ENCODE peak calls at places on chromosome 17, in four cellular contexts. X is body of pancreas; M is dorsolateral prefrontal cortex; U is CD4-positive, CD25-positive, alpha-beta regulatory T cell. A is an unnamed sample.

GRCh38 chr17:60695960-60696359 is 18.3 kb downstream of the BCAS3 start:
- DNase-seq in X (no peak), M (no peak), U (no peak), A (no peak)

GRCh38 chr17:76264755-76265623 is at the start of gene UBALD2:
- DNase-seq in X (peak), M (peak), U (peak), A (peak)

GRCh38 chr17:76925333-76925935 is 57.2 kb downstream of the MGAT5B start:
- DNase-seq in X (no peak), M (no peak), U (no peak), A (no peak)

GRCh38 chr17:66190738-66191606 is 961 bp downstream of the CEP112 start:
- DNase-seq in X (no peak), M (no peak), U (no peak), A (peak)

GRCh38 chr17:50967795-50968194 is 101.6 kb upstream of the TOB1 start:
- DNase-seq in X (no peak), M (no peak), U (no peak), A (no peak)

GRCh38 chr17:8320990-8321389 is 10.9 kb downstream of the ARHGEF15 start:
- DNase-seq in X (no peak), M (no peak), U (no peak), A (no peak)

GRCh38 chr17:27896656-27897055 is 3.5 kb upstream of the LYRM9 start:
- DNase-seq in X (no peak), M (no peak), U (no peak), A (no peak)

GRCh38 chr17:63774982-63775290 is 966 bp downstream of the DDX42 start:
- DNase-seq in X (no peak), M (no peak), U (peak), A (peak)

GRCh38 chr17:44919411-44919810 is 4.1 kb upstream of the GFAP start:
- DNase-seq in X (no peak), M (no peak), U (no peak), A (no peak)

GRCh38 chr17:35865412-35866355 is 3.0 kb downstream of the HEATR9 start:
- DNase-seq in X (no peak), M (no peak), U (no peak), A (no peak)

GRCh38 chr17:39016193-39017153 is 49.3 kb upstream of the FBXO47 start:
- DNase-seq in X (no peak), M (no peak), U (peak), A (peak)

GRCh38 chr17:12522743-12523181 is 142.9 kb upstream of the MYOCD start:
- DNase-seq in X (no peak), M (no peak), U (no peak), A (no peak)

GRCh38 chr17:35160354-35161201 is 13.0 kb downstream of the UNC45B start:
- DNase-seq in X (no peak), M (no peak), U (peak), A (peak)

GRCh38 chr17:68302066-68302564 is 10.8 kb downstream of the ARSG start:
- DNase-seq in X (no peak), M (no peak), U (no peak), A (no peak)

GRCh38 chr17:78372811-78373210 is 5.6 kb upstream of the PGS1 start:
- DNase-seq in X (no peak), M (no peak), U (no peak), A (no peak)
- H3K27ac ChIP-seq in X (no peak), M (no peak), U (no peak), A (no peak)

GRCh38 chr17:4609761-4610160 is 25.4 kb downstream of the SMTNL2 start:
- DNase-seq in X (no peak), M (no peak), U (no peak), A (no peak)
- H3K27ac ChIP-seq in X (no peak), M (no peak), U (no peak), A (no peak)

GRCh38 chr17:33112763-33113162 is 121.1 kb downstream of the SPACA3 start:
- DNase-seq in X (no peak), M (no peak), U (no peak), A (no peak)
- H3K27ac ChIP-seq in X (no peak), M (no peak), U (no peak), A (no peak)

DNA sequence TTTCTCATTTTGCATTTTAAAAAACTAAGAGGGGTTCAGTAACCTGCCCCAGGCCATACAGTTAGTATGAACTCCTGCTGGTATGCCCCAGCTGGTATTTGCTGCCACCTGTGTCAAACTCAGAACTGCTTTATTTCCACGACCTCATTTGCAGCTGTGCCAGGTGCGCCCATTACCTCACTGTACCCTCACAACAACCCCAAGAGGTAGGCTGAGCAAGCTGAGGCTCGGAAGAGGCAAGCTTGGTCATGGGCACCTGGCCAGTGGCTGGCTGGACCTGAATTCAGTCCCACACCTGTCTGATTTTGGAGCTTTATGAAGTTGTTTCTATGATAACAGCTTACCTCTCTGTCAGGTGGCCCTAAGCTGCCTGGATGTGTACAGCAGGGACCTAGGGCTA is 7.6 kb downstream of the EPN2 start:
- DNase-seq in X (peak), M (no peak), U (no peak), A (no peak)
- H3K27ac ChIP-seq in X (no peak), M (no peak), U (no peak), A (no peak)

GRCh38 chr17:82732118-82732743 is 3.2 kb upstream of the FN3K start:
- DNase-seq in X (no peak), M (no peak), U (no peak), A (no peak)

GRCh38 chr17:82736511-82737185 is 1.2 kb downstream of the FN3K start:
- DNase-seq in X (no peak), M (no peak), U (no peak), A (no peak)

GRCh38 chr17:82729479-82730260 is 5.7 kb upstream of the FN3K start:
- DNase-seq in X (no peak), M (no peak), U (no peak), A (no peak)

GRCh38 chr17:82737981-82738877 is 2.8 kb downstream of the FN3K start:
- DNase-seq in X (peak), M (peak), U (no peak), A (no peak)

GRCh38 chr17:82734987-82735866 is at the start of gene FN3K:
- DNase-seq in X (peak), M (peak), U (no peak), A (peak)
- H3K27ac ChIP-seq in X (peak), M (peak), U (no peak), A (peak)

DNA sequence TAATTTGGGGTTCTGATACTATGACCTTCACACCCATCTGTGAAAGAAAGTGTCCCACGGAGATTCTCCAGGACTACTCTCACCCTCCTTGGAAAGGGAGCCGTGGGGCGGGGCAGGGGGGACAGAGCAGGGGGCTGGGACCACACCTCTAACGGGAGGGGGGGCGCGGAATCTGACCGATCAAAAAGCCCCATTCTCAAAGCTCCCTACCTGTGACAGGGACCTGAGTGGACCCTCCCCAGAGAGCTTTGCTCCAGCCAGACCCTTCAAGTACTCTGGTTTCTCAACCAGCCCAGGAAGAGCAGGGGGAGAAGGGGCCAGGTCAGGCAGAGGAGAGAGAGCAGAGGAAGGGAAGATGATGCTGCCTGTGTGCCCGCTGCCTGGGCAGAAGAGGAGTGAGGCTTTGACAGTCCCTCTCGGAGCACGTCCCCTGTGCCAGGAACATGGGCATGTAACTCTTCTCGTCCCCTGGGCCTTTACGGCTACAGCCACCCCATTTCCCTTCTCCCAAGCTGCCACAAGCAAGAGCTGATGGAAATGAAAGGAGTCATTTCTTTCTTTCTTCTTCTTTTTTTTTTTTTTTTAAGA is 673 bp downstream of the XAF1 start:
- DNase-seq in X (no peak), M (no peak), U (no peak), A (peak)
- H3K27ac ChIP-seq in X (no peak), M (peak), U (peak), A (peak)

GRCh38 chr17:19533036-19533717 is 477 bp upstream of the SLC47A1 start:
- DNase-seq in X (no peak), M (no peak), U (no peak), A (no peak)

GRCh38 chr17:19537116-19537515 is 3.5 kb downstream of the SLC47A1 start:
- DNase-seq in X (no peak), M (no peak), U (no peak), A (no peak)

GRCh38 chr17:19531780-19532501 is 1.7 kb upstream of the SLC47A1 start:
- DNase-seq in X (no peak), M (no peak), U (no peak), A (no peak)

GRCh38 chr17:19534562-19535149 is 1.0 kb downstream of the SLC47A1 start:
- DNase-seq in X (no peak), M (no peak), U (no peak), A (no peak)

DNA sequence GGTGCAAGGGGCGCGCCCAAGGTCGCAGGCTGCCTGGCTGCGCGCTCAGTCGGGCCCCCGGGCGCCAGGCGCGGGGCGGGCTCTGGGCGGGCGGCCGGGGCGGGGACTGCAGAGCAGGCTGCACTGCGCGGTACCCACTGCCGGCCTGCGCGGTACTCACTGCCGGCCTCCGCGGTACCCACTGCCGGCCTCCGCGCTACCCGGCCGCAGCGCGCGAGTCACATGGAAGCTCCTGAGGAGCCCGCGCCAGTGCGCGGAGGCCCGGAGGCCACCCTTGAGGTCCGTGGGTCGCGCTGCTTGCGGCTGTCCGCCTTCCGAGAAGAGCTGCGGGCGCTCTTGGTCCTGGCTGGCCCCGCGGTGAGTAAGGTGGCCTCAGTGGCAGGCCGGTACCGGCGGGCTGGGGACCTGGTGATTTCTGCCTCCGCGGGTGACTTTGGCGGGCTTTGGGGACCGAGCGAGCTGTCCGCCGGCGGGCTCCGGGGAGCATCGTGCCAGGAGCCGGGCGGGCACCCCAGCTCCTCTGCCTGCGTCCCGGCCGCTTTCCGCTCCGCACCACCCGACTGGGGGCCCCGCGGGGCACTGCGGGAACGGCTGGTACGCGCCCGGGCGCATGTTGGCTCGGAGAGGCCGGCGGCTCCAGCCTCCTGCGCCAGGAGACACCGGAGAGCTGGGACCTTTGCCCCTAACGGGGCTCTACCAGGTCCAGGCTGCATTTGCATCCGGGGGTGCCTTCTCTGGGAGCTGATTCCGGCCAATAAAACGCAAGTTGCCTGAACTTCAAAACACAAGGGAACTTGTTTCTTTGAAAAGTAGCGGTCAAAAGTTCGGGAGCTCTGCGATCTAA is at the start of gene SLC47A1:
- DNase-seq in X (peak), M (no peak), U (no peak), A (no peak)
- H3K27ac ChIP-seq in X (no peak), M (no peak), U (no peak), A (no peak)

DNA sequence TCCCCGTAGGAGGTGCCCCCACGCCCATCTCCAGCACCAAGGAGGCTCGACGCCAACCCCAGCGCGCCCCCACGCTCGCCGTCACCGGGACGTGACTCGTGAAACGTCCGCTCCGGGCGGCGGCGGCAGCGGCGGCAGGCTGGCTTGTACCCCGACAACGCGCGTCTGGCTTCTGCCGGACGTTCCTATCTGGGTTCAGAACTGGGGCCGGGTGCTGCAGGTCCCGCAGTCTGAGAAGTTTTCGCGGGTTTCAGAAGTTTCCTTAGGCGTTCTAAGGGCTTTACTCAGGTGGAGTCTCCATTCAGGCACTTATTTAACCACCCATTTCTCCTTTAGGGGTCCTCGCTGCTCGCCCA is 672 bp upstream of the ALKBH5 start:
- DNase-seq in X (peak), M (peak), U (no peak), A (peak)
- H3K27ac ChIP-seq in X (peak), M (peak), U (peak), A (peak)

GRCh38 chr17:15303851-15304250 is 37.5 kb downstream of the TEKT3 start:
- DNase-seq in X (no peak), M (no peak), U (no peak), A (no peak)
- H3K27ac ChIP-seq in X (no peak), M (no peak), U (no peak), A (no peak)

DNA sequence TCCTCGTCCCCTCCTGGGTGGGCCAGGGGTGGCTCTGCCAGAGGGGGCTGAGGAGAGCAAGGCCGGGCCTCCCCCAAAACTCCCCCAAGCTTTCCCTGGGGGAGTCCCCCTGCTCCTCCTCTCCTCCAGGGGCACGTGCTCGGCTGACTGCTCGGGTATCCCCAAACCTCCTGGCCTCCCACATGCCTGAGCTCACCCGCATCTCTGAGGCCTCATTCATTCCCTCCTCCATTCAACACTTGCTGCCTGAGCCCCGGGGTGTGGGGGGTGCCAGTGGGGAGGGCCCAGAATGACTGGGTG is 83.1 kb downstream of the RTN4RL1 start:
- DNase-seq in X (no peak), M (no peak), U (no peak), A (no peak)
- H3K27ac ChIP-seq in X (no peak), M (peak), U (no peak), A (no peak)